ENCODE peak calls at places on chromosomes 12 and 14, in five cellular contexts. One of them, this sample, is unnamed.

GRCh38 chr12:20805921-20806320 is 4.6 kb upstream of the SLCO1B3 start:
- DNase-seq in RCC 7860: no peak
- DNase-seq in T-cell: no peak
- DNase-seq in head of caudate nucleus: no peak
- DNase-seq in stimulated activated CD8-positive, alpha-beta memory T cell treated with anti-CD3 and anti-CD28 coated beads, Interleukin-7, amount 100 ng/mL, for 4 hours: no peak
- DNase-seq in this sample: no peak

GRCh38 chr12:54370218-54370730 is 6.0 kb upstream of the GPR84 start:
- DNase-seq in RCC 7860: peak
- DNase-seq in T-cell: no peak
- DNase-seq in head of caudate nucleus: peak
- DNase-seq in stimulated activated CD8-positive, alpha-beta memory T cell treated with anti-CD3 and anti-CD28 coated beads, Interleukin-7, amount 100 ng/mL, for 4 hours: no peak
- DNase-seq in this sample: peak

GRCh38 chr12:126040307-126040706 is 975.1 kb downstream of the AACS start:
- DNase-seq in RCC 7860: no peak
- DNase-seq in T-cell: no peak
- DNase-seq in head of caudate nucleus: no peak
- DNase-seq in stimulated activated CD8-positive, alpha-beta memory T cell treated with anti-CD3 and anti-CD28 coated beads, Interleukin-7, amount 100 ng/mL, for 4 hours: no peak
- DNase-seq in this sample: no peak

GRCh38 chr12:108060910-108061309 is 68.2 kb upstream of the WSCD2 start:
- DNase-seq in RCC 7860: no peak
- DNase-seq in T-cell: no peak
- DNase-seq in head of caudate nucleus: no peak
- DNase-seq in stimulated activated CD8-positive, alpha-beta memory T cell treated with anti-CD3 and anti-CD28 coated beads, Interleukin-7, amount 100 ng/mL, for 4 hours: no peak
- DNase-seq in this sample: no peak

GRCh38 chr12:39103552-39104165 is 198.3 kb upstream of the CPNE8 start:
- DNase-seq in RCC 7860: peak
- DNase-seq in T-cell: no peak
- DNase-seq in head of caudate nucleus: no peak
- DNase-seq in stimulated activated CD8-positive, alpha-beta memory T cell treated with anti-CD3 and anti-CD28 coated beads, Interleukin-7, amount 100 ng/mL, for 4 hours: no peak
- DNase-seq in this sample: no peak

GRCh38 chr12:119735079-119735478 is 67.1 kb downstream of the PRKAB1 start:
- DNase-seq in RCC 7860: no peak
- DNase-seq in T-cell: no peak
- DNase-seq in head of caudate nucleus: no peak
- DNase-seq in stimulated activated CD8-positive, alpha-beta memory T cell treated with anti-CD3 and anti-CD28 coated beads, Interleukin-7, amount 100 ng/mL, for 4 hours: no peak
- DNase-seq in this sample: no peak

GRCh38 chr14:56181666-56182065 is 63.5 kb downstream of the PELI2 start:
- DNase-seq in RCC 7860: no peak
- DNase-seq in T-cell: no peak
- DNase-seq in head of caudate nucleus: no peak
- DNase-seq in stimulated activated CD8-positive, alpha-beta memory T cell treated with anti-CD3 and anti-CD28 coated beads, Interleukin-7, amount 100 ng/mL, for 4 hours: no peak
- DNase-seq in this sample: no peak

GRCh38 chr14:74514471-74514932 is 20.9 kb downstream of the ISCA2 start:
- DNase-seq in RCC 7860: peak
- DNase-seq in T-cell: no peak
- DNase-seq in head of caudate nucleus: no peak
- DNase-seq in stimulated activated CD8-positive, alpha-beta memory T cell treated with anti-CD3 and anti-CD28 coated beads, Interleukin-7, amount 100 ng/mL, for 4 hours: no peak
- DNase-seq in this sample: no peak

GRCh38 chr12:40566246-40566645 is 126.0 kb upstream of the CNTN1 start:
- DNase-seq in RCC 7860: no peak
- DNase-seq in T-cell: no peak
- DNase-seq in head of caudate nucleus: no peak
- DNase-seq in stimulated activated CD8-positive, alpha-beta memory T cell treated with anti-CD3 and anti-CD28 coated beads, Interleukin-7, amount 100 ng/mL, for 4 hours: no peak
- DNase-seq in this sample: no peak

GRCh38 chr12:10214131-10214876 is 1.6 kb downstream of the GABARAPL1 start:
- DNase-seq in RCC 7860: peak
- DNase-seq in T-cell: no peak
- DNase-seq in head of caudate nucleus: no peak
- DNase-seq in stimulated activated CD8-positive, alpha-beta memory T cell treated with anti-CD3 and anti-CD28 coated beads, Interleukin-7, amount 100 ng/mL, for 4 hours: no peak
- DNase-seq in this sample: peak

GRCh38 chr12:90839340-90839739 is 115.6 kb downstream of the CCER1 start:
- DNase-seq in RCC 7860: no peak
- DNase-seq in T-cell: no peak
- DNase-seq in head of caudate nucleus: no peak
- DNase-seq in stimulated activated CD8-positive, alpha-beta memory T cell treated with anti-CD3 and anti-CD28 coated beads, Interleukin-7, amount 100 ng/mL, for 4 hours: no peak
- DNase-seq in this sample: no peak

GRCh38 chr14:102926104-102926503 is 3.6 kb downstream of the AMN start:
- DNase-seq in RCC 7860: no peak
- DNase-seq in T-cell: no peak
- DNase-seq in head of caudate nucleus: no peak
- DNase-seq in stimulated activated CD8-positive, alpha-beta memory T cell treated with anti-CD3 and anti-CD28 coated beads, Interleukin-7, amount 100 ng/mL, for 4 hours: no peak
- DNase-seq in this sample: no peak

GRCh38 chr14:54909763-54910162 is 7.1 kb upstream of the GCH1 start:
- DNase-seq in RCC 7860: no peak
- DNase-seq in T-cell: no peak
- DNase-seq in head of caudate nucleus: no peak
- DNase-seq in stimulated activated CD8-positive, alpha-beta memory T cell treated with anti-CD3 and anti-CD28 coated beads, Interleukin-7, amount 100 ng/mL, for 4 hours: no peak
- DNase-seq in this sample: no peak

GRCh38 chr12:26187429-26187828 is 7.9 kb upstream of the SSPN start:
- DNase-seq in RCC 7860: no peak
- DNase-seq in T-cell: no peak
- DNase-seq in head of caudate nucleus: no peak
- DNase-seq in stimulated activated CD8-positive, alpha-beta memory T cell treated with anti-CD3 and anti-CD28 coated beads, Interleukin-7, amount 100 ng/mL, for 4 hours: no peak
- DNase-seq in this sample: no peak

GRCh38 chr14:21711360-21711961 is 37.8 kb upstream of the OR4E1 start:
- DNase-seq in RCC 7860: peak
- DNase-seq in T-cell: peak
- DNase-seq in head of caudate nucleus: no peak
- DNase-seq in stimulated activated CD8-positive, alpha-beta memory T cell treated with anti-CD3 and anti-CD28 coated beads, Interleukin-7, amount 100 ng/mL, for 4 hours: no peak
- DNase-seq in this sample: no peak

GRCh38 chr12:53994691-53995310 is 5.2 kb upstream of the HOXC9 start:
- DNase-seq in RCC 7860: no peak
- DNase-seq in T-cell: no peak
- DNase-seq in head of caudate nucleus: no peak
- DNase-seq in stimulated activated CD8-positive, alpha-beta memory T cell treated with anti-CD3 and anti-CD28 coated beads, Interleukin-7, amount 100 ng/mL, for 4 hours: no peak
- DNase-seq in this sample: no peak

GRCh38 chr12:48631071-48631470 is 51.0 kb downstream of the KANSL2 start:
- DNase-seq in RCC 7860: no peak
- DNase-seq in T-cell: no peak
- DNase-seq in head of caudate nucleus: no peak
- DNase-seq in stimulated activated CD8-positive, alpha-beta memory T cell treated with anti-CD3 and anti-CD28 coated beads, Interleukin-7, amount 100 ng/mL, for 4 hours: no peak
- DNase-seq in this sample: no peak

GRCh38 chr12:16324300-16324699 is 23.1 kb upstream of the MGST1 start:
- DNase-seq in RCC 7860: no peak
- DNase-seq in T-cell: no peak
- DNase-seq in head of caudate nucleus: no peak
- DNase-seq in stimulated activated CD8-positive, alpha-beta memory T cell treated with anti-CD3 and anti-CD28 coated beads, Interleukin-7, amount 100 ng/mL, for 4 hours: no peak
- DNase-seq in this sample: no peak

GRCh38 chr14:45426685-45427282 is 173.8 kb upstream of the MIS18BP1 start:
- DNase-seq in RCC 7860: peak
- DNase-seq in T-cell: no peak
- DNase-seq in head of caudate nucleus: no peak
- DNase-seq in stimulated activated CD8-positive, alpha-beta memory T cell treated with anti-CD3 and anti-CD28 coated beads, Interleukin-7, amount 100 ng/mL, for 4 hours: no peak
- DNase-seq in this sample: no peak

GRCh38 chr12:53820503-53820902 is 68.7 kb upstream of the CISTR start:
- DNase-seq in RCC 7860: no peak
- DNase-seq in T-cell: no peak
- DNase-seq in head of caudate nucleus: no peak
- DNase-seq in stimulated activated CD8-positive, alpha-beta memory T cell treated with anti-CD3 and anti-CD28 coated beads, Interleukin-7, amount 100 ng/mL, for 4 hours: no peak
- DNase-seq in this sample: no peak

GRCh38 chr14:105023144-105023543 is 2.3 kb upstream of the CDCA4 start:
- DNase-seq in RCC 7860: peak
- DNase-seq in T-cell: no peak
- DNase-seq in head of caudate nucleus: no peak
- DNase-seq in stimulated activated CD8-positive, alpha-beta memory T cell treated with anti-CD3 and anti-CD28 coated beads, Interleukin-7, amount 100 ng/mL, for 4 hours: no peak
- DNase-seq in this sample: no peak

GRCh38 chr14:29908652-29909577 is 18.7 kb downstream of the PRKD1 start:
- DNase-seq in RCC 7860: no peak
- DNase-seq in T-cell: no peak
- DNase-seq in head of caudate nucleus: no peak
- DNase-seq in stimulated activated CD8-positive, alpha-beta memory T cell treated with anti-CD3 and anti-CD28 coated beads, Interleukin-7, amount 100 ng/mL, for 4 hours: no peak
- DNase-seq in this sample: no peak

GRCh38 chr12:62772556-62772955 is 162.4 kb downstream of the PPM1H start:
- DNase-seq in RCC 7860: peak
- DNase-seq in T-cell: no peak
- DNase-seq in head of caudate nucleus: no peak
- DNase-seq in stimulated activated CD8-positive, alpha-beta memory T cell treated with anti-CD3 and anti-CD28 coated beads, Interleukin-7, amount 100 ng/mL, for 4 hours: no peak
- DNase-seq in this sample: no peak

GRCh38 chr14:103155013-103155412 is 31.8 kb downstream of the TNFAIP2 start:
- DNase-seq in RCC 7860: peak
- DNase-seq in T-cell: no peak
- DNase-seq in head of caudate nucleus: peak
- DNase-seq in stimulated activated CD8-positive, alpha-beta memory T cell treated with anti-CD3 and anti-CD28 coated beads, Interleukin-7, amount 100 ng/mL, for 4 hours: no peak
- DNase-seq in this sample: no peak

GRCh38 chr12:68808388-68809189 is 612 bp downstream of the MDM2 start:
- DNase-seq in RCC 7860: peak
- DNase-seq in T-cell: no peak
- DNase-seq in head of caudate nucleus: peak
- DNase-seq in stimulated activated CD8-positive, alpha-beta memory T cell treated with anti-CD3 and anti-CD28 coated beads, Interleukin-7, amount 100 ng/mL, for 4 hours: peak
- DNase-seq in this sample: no peak

GRCh38 chr12:32478166-32478565 is 78.8 kb downstream of the FGD4 start:
- DNase-seq in RCC 7860: no peak
- DNase-seq in T-cell: no peak
- DNase-seq in head of caudate nucleus: no peak
- DNase-seq in stimulated activated CD8-positive, alpha-beta memory T cell treated with anti-CD3 and anti-CD28 coated beads, Interleukin-7, amount 100 ng/mL, for 4 hours: no peak
- DNase-seq in this sample: no peak

This sample was measured in cerebellar nuclear complex.